ENCODE peak calls at places on chromosomes 3 and 15, in nine cellular contexts. S, H, N, Y, G, I, P, C and F are unnamed samples.

GRCh38 chr15:67479781-67480180 is 41.1 kb upstream of the C15orf61 start:
- DNase-seq in S (no peak), H (no peak), N (no peak), Y (no peak), G (no peak), I (no peak), P (no peak), C (no peak), F (no peak)

GRCh38 chr15:39248204-39248603 is 332.7 kb upstream of the THBS1 start:
- DNase-seq in S (no peak), H (no peak), N (no peak), Y (no peak), G (no peak), I (no peak), P (no peak), C (no peak), F (no peak)

GRCh38 chr15:23532019-23532418 is 33.5 kb upstream of the MKRN3 start:
- DNase-seq in S (no peak), H (no peak), N (no peak), Y (no peak), G (no peak), I (no peak), P (no peak), C (no peak), F (no peak)

GRCh38 chr3:107596639-107597038 is 73.9 kb downstream of the BBX start:
- DNase-seq in S (no peak), H (no peak), N (no peak), Y (no peak), G (no peak), I (no peak), P (no peak), C (no peak), F (no peak)

GRCh38 chr3:57597973-57598351 is 818 bp upstream of the ARF4 start:
- DNase-seq in S (no peak), H (no peak), N (no peak), Y (no peak), G (no peak), I (no peak), P (no peak), C (no peak), F (no peak)

GRCh38 chr3:192745150-192745549 is 17.8 kb upstream of the FGF12 start:
- DNase-seq in S (no peak), H (no peak), N (no peak), Y (no peak), G (no peak), I (no peak), P (no peak), C (no peak), F (no peak)

GRCh38 chr3:71129611-71130515 is 453.7 kb downstream of the FOXP1 start:
- DNase-seq in S (peak), H (no peak), N (no peak), Y (no peak), G (no peak), I (no peak), P (no peak), C (no peak), F (no peak)

GRCh38 chr3:33636125-33636855 is 81.8 kb downstream of the CLASP2 start:
- DNase-seq in S (no peak), H (no peak), N (peak), Y (no peak), G (no peak), I (peak), P (peak), C (no peak), F (no peak)

GRCh38 chr15:65963911-65964482 is 94.7 kb downstream of the RAB11A start:
- DNase-seq in S (no peak), H (no peak), N (no peak), Y (no peak), G (no peak), I (no peak), P (no peak), C (no peak), F (no peak)

GRCh38 chr3:72155391-72156064 is 370.6 kb upstream of the PROK2 start:
- DNase-seq in S (peak), H (no peak), N (peak), Y (no peak), G (no peak), I (no peak), P (no peak), C (no peak), F (no peak)

GRCh38 chr3:36991923-36992805 is 767 bp downstream of the EPM2AIP1 start:
- DNase-seq in S (no peak), H (peak), N (peak), Y (no peak), G (no peak), I (no peak), P (no peak), C (no peak), F (peak)

GRCh38 chr15:34161329-34161953 is 48.5 kb downstream of the KATNBL1 start:
- DNase-seq in S (no peak), H (no peak), N (peak), Y (no peak), G (no peak), I (no peak), P (no peak), C (no peak), F (no peak)

GRCh38 chr15:87661481-87661880 is 595.1 kb downstream of the NTRK3 start:
- DNase-seq in S (no peak), H (no peak), N (no peak), Y (no peak), G (no peak), I (no peak), P (no peak), C (no peak), F (no peak)

GRCh38 chr15:97012986-97013385 is 682.5 kb downstream of the NR2F2 start:
- DNase-seq in S (no peak), H (no peak), N (no peak), Y (no peak), G (no peak), I (no peak), P (no peak), C (no peak), F (no peak)

GRCh38 chr3:36408146-36408545 is 27.8 kb downstream of the STAC start:
- DNase-seq in S (no peak), H (no peak), N (peak), Y (no peak), G (no peak), I (no peak), P (no peak), C (no peak), F (no peak)

GRCh38 chr15:68413363-68414255 is 18.4 kb downstream of the ITGA11 start:
- DNase-seq in S (no peak), H (no peak), N (no peak), Y (no peak), G (no peak), I (no peak), P (no peak), C (no peak), F (no peak)

GRCh38 chr3:168511428-168512014 is 415.8 kb upstream of the GOLIM4 start:
- DNase-seq in S (no peak), H (no peak), N (no peak), Y (no peak), G (no peak), I (no peak), P (no peak), C (no peak), F (no peak)

GRCh38 chr3:83224101-83224868 is 1462.8 kb upstream of the GBE1 start:
- DNase-seq in S (no peak), H (no peak), N (no peak), Y (no peak), G (no peak), I (no peak), P (no peak), C (no peak), F (no peak)

GRCh38 chr3:134201201-134202130 is 49.2 kb downstream of the RYK start:
- DNase-seq in S (no peak), H (no peak), N (no peak), Y (no peak), G (no peak), I (no peak), P (no peak), C (no peak), F (no peak)

GRCh38 chr3:194757629-194758028 is 71.9 kb downstream of the FAM43A start:
- DNase-seq in S (no peak), H (no peak), N (no peak), Y (no peak), G (no peak), I (no peak), P (no peak), C (no peak), F (no peak)

GRCh38 chr3:131402391-131403039 is 20.9 kb downstream of the NUDT16 start:
- DNase-seq in S (no peak), H (no peak), N (no peak), Y (no peak), G (no peak), I (peak), P (no peak), C (no peak), F (no peak)

GRCh38 chr15:82737975-82738374 is 28.3 kb upstream of the AP3B2 start:
- DNase-seq in S (no peak), H (no peak), N (no peak), Y (no peak), G (no peak), I (no peak), P (no peak), C (no peak), F (no peak)

GRCh38 chr3:101243285-101244211 is 76.8 kb downstream of the IMPG2 start:
- DNase-seq in S (no peak), H (no peak), N (no peak), Y (no peak), G (no peak), I (no peak), P (no peak), C (no peak), F (no peak)

GRCh38 chr15:62498711-62499110 is 333.6 kb upstream of the C2CD4B start:
- DNase-seq in S (no peak), H (no peak), N (no peak), Y (no peak), G (no peak), I (no peak), P (no peak), C (no peak), F (no peak)

GRCh38 chr3:99562138-99562537 is 76.3 kb upstream of the COL8A1 start:
- DNase-seq in S (no peak), H (no peak), N (no peak), Y (peak), G (no peak), I (no peak), P (no peak), C (no peak), F (no peak)

GRCh38 chr3:173774275-173774674 is 376.7 kb downstream of the NLGN1 start:
- DNase-seq in S (no peak), H (no peak), N (no peak), Y (no peak), G (no peak), I (no peak), P (no peak), C (no peak), F (no peak)

GRCh38 chr3:13950042-13950441 is 70.2 kb upstream of the WNT7A start:
- DNase-seq in S (no peak), H (no peak), N (no peak), Y (no peak), G (no peak), I (no peak), P (no peak), C (no peak), F (no peak)

GRCh38 chr3:186432944-186433732 is 71.1 kb upstream of the DGKG start:
- DNase-seq in S (no peak), H (no peak), N (no peak), Y (no peak), G (no peak), I (no peak), P (no peak), C (no peak), F (no peak)

GRCh38 chr15:99454107-99454809 is 111.5 kb upstream of the MEF2A start:
- DNase-seq in S (no peak), H (no peak), N (no peak), Y (no peak), G (no peak), I (no peak), P (no peak), C (no peak), F (no peak)

GRCh38 chr15:98150084-98150483 is 189.6 kb downstream of the ARRDC4 start:
- DNase-seq in S (no peak), H (no peak), N (no peak), Y (no peak), G (no peak), I (no peak), P (no peak), C (no peak), F (no peak)

GRCh38 chr15:80591471-80591870 is 103.6 kb upstream of the ABHD17C start:
- DNase-seq in S (no peak), H (no peak), N (no peak), Y (no peak), G (no peak), I (no peak), P (no peak), C (no peak), F (no peak)

GRCh38 chr15:58738051-58738707 is 11.3 kb downstream of the ADAM10 start:
- DNase-seq in S (no peak), H (no peak), N (no peak), Y (no peak), G (no peak), I (no peak), P (no peak), C (no peak), F (no peak)

GRCh38 chr3:11201246-11202024 is 47.1 kb downstream of the HRH1 start:
- DNase-seq in S (no peak), H (no peak), N (no peak), Y (no peak), G (no peak), I (no peak), P (no peak), C (no peak), F (no peak)

GRCh38 chr3:64616953-64617352 is 70.8 kb downstream of the ADAMTS9 start:
- DNase-seq in S (no peak), H (no peak), N (no peak), Y (no peak), G (no peak), I (no peak), P (no peak), C (no peak), F (no peak)